ENCODE peak calls at places on chromosomes 7 and 10, in five cellular contexts. One of them, this sample, is unnamed.

GRCh38 chr7:40329601-40330153 is 194.9 kb downstream of the SUGCT start:
- DNase-seq in HEK293T: peak; percentile 54
- DNase-seq in NCI-H187 treated with DMSO at 0.1 percent for 48 hours: peak; percentile 20
- DNase-seq in nephron progenitor cell: no peak
- DNase-seq in NCI-H2081: peak; percentile 35
- DNase-seq in this sample: peak; percentile 0

GRCh38 chr7:27491534-27491933 is 171.1 kb downstream of the HIBADH start:
- DNase-seq in NCI-H2081: no peak
- DNase-seq in NCI-H187 treated with DMSO at 0.1 percent for 48 hours: no peak
- DNase-seq in HEK293T: no peak
- DNase-seq in nephron progenitor cell: no peak
- DNase-seq in this sample: no peak

GRCh38 chr7:101817031-101817929 is at the start of gene CUX1:
- DNase-seq in NCI-H2081: no peak
- DNase-seq in HEK293T: no peak
- DNase-seq in NCI-H187 treated with DMSO at 0.1 percent for 48 hours: no peak
- DNase-seq in nephron progenitor cell: peak; percentile 40
- DNase-seq in this sample: no peak

GRCh38 chr7:41107330-41107937 is 595.5 kb downstream of the INHBA start:
- DNase-seq in HEK293T: no peak
- DNase-seq in NCI-H187 treated with DMSO at 0.1 percent for 48 hours: no peak
- DNase-seq in nephron progenitor cell: no peak
- DNase-seq in NCI-H2081: no peak
- DNase-seq in this sample: no peak

GRCh38 chr10:1036341-1036791 is 10.7 kb upstream of the IDI2 start:
- DNase-seq in NCI-H2081: no peak
- DNase-seq in NCI-H187 treated with DMSO at 0.1 percent for 48 hours: no peak
- DNase-seq in HEK293T: no peak
- DNase-seq in nephron progenitor cell: no peak
- DNase-seq in this sample: no peak

GRCh38 chr10:3616880-3617279 is 168.1 kb downstream of the KLF6 start:
- DNase-seq in NCI-H2081: no peak
- DNase-seq in HEK293T: no peak
- DNase-seq in NCI-H187 treated with DMSO at 0.1 percent for 48 hours: no peak
- DNase-seq in nephron progenitor cell: no peak
- DNase-seq in this sample: no peak

GRCh38 chr7:90824386-90825307 is 228.5 kb downstream of the CDK14 start:
- DNase-seq in NCI-H2081: no peak
- DNase-seq in HEK293T: no peak
- DNase-seq in NCI-H187 treated with DMSO at 0.1 percent for 48 hours: no peak
- DNase-seq in nephron progenitor cell: no peak
- DNase-seq in this sample: no peak

GRCh38 chr7:32921896-32922295 is 30.3 kb upstream of the KBTBD2 start:
- DNase-seq in HEK293T: no peak
- DNase-seq in NCI-H2081: no peak
- DNase-seq in nephron progenitor cell: no peak
- DNase-seq in NCI-H187 treated with DMSO at 0.1 percent for 48 hours: no peak
- DNase-seq in this sample: no peak

GRCh38 chr7:83155407-83155806 is 7.3 kb downstream of the PCLO start:
- DNase-seq in NCI-H187 treated with DMSO at 0.1 percent for 48 hours: no peak
- DNase-seq in NCI-H2081: no peak
- DNase-seq in nephron progenitor cell: no peak
- DNase-seq in HEK293T: no peak
- DNase-seq in this sample: no peak

GRCh38 chr7:30965372-30965771 is 1.6 kb downstream of the GHRHR start:
- DNase-seq in NCI-H187 treated with DMSO at 0.1 percent for 48 hours: no peak
- DNase-seq in NCI-H2081: no peak
- DNase-seq in HEK293T: no peak
- DNase-seq in nephron progenitor cell: no peak
- DNase-seq in this sample: no peak

GRCh38 chr10:15486404-15486803 is 115.3 kb upstream of the FAM171A1 start:
- DNase-seq in nephron progenitor cell: no peak
- DNase-seq in NCI-H187 treated with DMSO at 0.1 percent for 48 hours: no peak
- DNase-seq in HEK293T: peak; percentile 43
- DNase-seq in NCI-H2081: no peak
- DNase-seq in this sample: no peak

GRCh38 chr7:27453702-27454405 is 208.8 kb downstream of the HIBADH start:
- DNase-seq in NCI-H2081: no peak
- DNase-seq in NCI-H187 treated with DMSO at 0.1 percent for 48 hours: no peak
- DNase-seq in nephron progenitor cell: no peak
- DNase-seq in HEK293T: no peak
- DNase-seq in this sample: no peak

GRCh38 chr10:100654835-100655759 is 90.3 kb upstream of the PAX2 start:
- DNase-seq in NCI-H2081: no peak
- DNase-seq in NCI-H187 treated with DMSO at 0.1 percent for 48 hours: no peak
- DNase-seq in nephron progenitor cell: peak; percentile 65
- DNase-seq in HEK293T: peak; percentile 58
- DNase-seq in this sample: no peak

GRCh38 chr10:102159051-102159597 is 6.9 kb downstream of the NOLC1 start:
- DNase-seq in NCI-H2081: no peak
- DNase-seq in nephron progenitor cell: no peak
- DNase-seq in HEK293T: no peak
- DNase-seq in NCI-H187 treated with DMSO at 0.1 percent for 48 hours: no peak
- DNase-seq in this sample: no peak

GRCh38 chr7:152752513-152752912 is 7.0 kb upstream of the ACTR3B start:
- DNase-seq in nephron progenitor cell: no peak
- DNase-seq in NCI-H187 treated with DMSO at 0.1 percent for 48 hours: no peak
- DNase-seq in NCI-H2081: no peak
- DNase-seq in HEK293T: no peak
- DNase-seq in this sample: no peak

GRCh38 chr10:76315240-76315639 is 883.8 kb downstream of the LRMDA start:
- DNase-seq in HEK293T: no peak
- DNase-seq in NCI-H187 treated with DMSO at 0.1 percent for 48 hours: no peak
- DNase-seq in nephron progenitor cell: no peak
- DNase-seq in NCI-H2081: no peak
- DNase-seq in this sample: no peak

GRCh38 chr7:129118182-129118581 is 26.3 kb upstream of the TSPAN33 start:
- DNase-seq in nephron progenitor cell: no peak
- DNase-seq in HEK293T: no peak
- DNase-seq in NCI-H2081: no peak
- DNase-seq in NCI-H187 treated with DMSO at 0.1 percent for 48 hours: no peak
- DNase-seq in this sample: no peak

GRCh38 chr7:68122806-68123205 is 1126.2 kb downstream of the TYW1 start:
- DNase-seq in NCI-H2081: no peak
- DNase-seq in HEK293T: no peak
- DNase-seq in nephron progenitor cell: no peak
- DNase-seq in NCI-H187 treated with DMSO at 0.1 percent for 48 hours: no peak
- DNase-seq in this sample: no peak

GRCh38 chr10:131250454-131251145 is 60.9 kb downstream of the TCERG1L start:
- DNase-seq in HEK293T: no peak
- DNase-seq in nephron progenitor cell: peak; percentile 44
- DNase-seq in NCI-H2081: no peak
- DNase-seq in NCI-H187 treated with DMSO at 0.1 percent for 48 hours: no peak
- DNase-seq in this sample: no peak

GRCh38 chr7:44224951-44225565 is 24.3 kb downstream of the YKT6 start:
- DNase-seq in nephron progenitor cell: no peak
- DNase-seq in HEK293T: no peak
- DNase-seq in NCI-H187 treated with DMSO at 0.1 percent for 48 hours: no peak
- DNase-seq in NCI-H2081: no peak
- DNase-seq in this sample: no peak

GRCh38 chr10:78371118-78371517 is 337.5 kb downstream of the RPS24 start:
- DNase-seq in NCI-H2081: no peak
- DNase-seq in nephron progenitor cell: peak; percentile 22
- DNase-seq in NCI-H187 treated with DMSO at 0.1 percent for 48 hours: no peak
- DNase-seq in HEK293T: peak; percentile 16
- DNase-seq in this sample: no peak

GRCh38 chr7:7810826-7811225 is 92.4 kb upstream of the RPA3 start:
- DNase-seq in NCI-H187 treated with DMSO at 0.1 percent for 48 hours: no peak
- DNase-seq in nephron progenitor cell: no peak
- DNase-seq in NCI-H2081: no peak
- DNase-seq in HEK293T: no peak
- DNase-seq in this sample: no peak

GRCh38 chr10:96299383-96299782 is 4.9 kb upstream of the DNTT start:
- DNase-seq in NCI-H187 treated with DMSO at 0.1 percent for 48 hours: no peak
- DNase-seq in NCI-H2081: no peak
- DNase-seq in nephron progenitor cell: no peak
- DNase-seq in HEK293T: no peak
- DNase-seq in this sample: no peak

GRCh38 chr10:17918187-17918903 is 33.4 kb upstream of the SLC39A12 start:
- DNase-seq in HEK293T: no peak
- DNase-seq in nephron progenitor cell: no peak
- DNase-seq in NCI-H2081: no peak
- DNase-seq in NCI-H187 treated with DMSO at 0.1 percent for 48 hours: no peak
- DNase-seq in this sample: no peak

GRCh38 chr7:37961251-37961650 is 40.8 kb downstream of the EPDR1 start:
- DNase-seq in NCI-H187 treated with DMSO at 0.1 percent for 48 hours: no peak
- DNase-seq in NCI-H2081: no peak
- DNase-seq in HEK293T: no peak
- DNase-seq in nephron progenitor cell: no peak
- DNase-seq in this sample: no peak

GRCh38 chr7:118627467-118627866 is 403.0 kb downstream of the ANKRD7 start:
- DNase-seq in HEK293T: no peak
- DNase-seq in NCI-H2081: peak; percentile 38
- DNase-seq in nephron progenitor cell: no peak
- DNase-seq in NCI-H187 treated with DMSO at 0.1 percent for 48 hours: no peak
- DNase-seq in this sample: no peak

GRCh38 chr7:127413326-127413725 is 20.8 kb upstream of the ZNF800 start:
- DNase-seq in nephron progenitor cell: no peak
- DNase-seq in NCI-H2081: no peak
- DNase-seq in HEK293T: no peak
- DNase-seq in NCI-H187 treated with DMSO at 0.1 percent for 48 hours: no peak
- DNase-seq in this sample: no peak

GRCh38 chr10:48608279-48608681 is 3.4 kb upstream of the ARHGAP22 start:
- DNase-seq in HEK293T: peak; percentile 74
- DNase-seq in NCI-H2081: peak; percentile 42
- DNase-seq in nephron progenitor cell: peak; percentile 51
- DNase-seq in NCI-H187 treated with DMSO at 0.1 percent for 48 hours: no peak
- DNase-seq in this sample: peak; percentile 18

GRCh38 chr7:149773446-149774236 is at the start of gene ZNF467:
- DNase-seq in NCI-H2081: peak; percentile 55
- DNase-seq in HEK293T: peak; percentile 41
- DNase-seq in NCI-H187 treated with DMSO at 0.1 percent for 48 hours: no peak
- DNase-seq in nephron progenitor cell: peak; percentile 72
- DNase-seq in this sample: no peak

GRCh38 chr10:73263948-73264347 is 11.5 kb upstream of the MRPS16 start:
- DNase-seq in NCI-H2081: peak; percentile 1
- DNase-seq in NCI-H187 treated with DMSO at 0.1 percent for 48 hours: no peak
- DNase-seq in nephron progenitor cell: no peak
- DNase-seq in HEK293T: no peak
- DNase-seq in this sample: no peak

GRCh38 chr10:131200856-131201470 is 110.6 kb downstream of the TCERG1L start:
- DNase-seq in NCI-H2081: no peak
- DNase-seq in HEK293T: no peak
- DNase-seq in NCI-H187 treated with DMSO at 0.1 percent for 48 hours: no peak
- DNase-seq in nephron progenitor cell: no peak
- DNase-seq in this sample: no peak

GRCh38 chr7:89607797-89608196 is 546.5 kb upstream of the STEAP1 start:
- DNase-seq in HEK293T: no peak
- DNase-seq in nephron progenitor cell: no peak
- DNase-seq in NCI-H2081: peak; percentile 53
- DNase-seq in NCI-H187 treated with DMSO at 0.1 percent for 48 hours: no peak
- DNase-seq in this sample: no peak

GRCh38 chr7:36303202-36304098 is 86.2 kb upstream of the ANLN start:
- DNase-seq in NCI-H2081: peak; percentile 91
- DNase-seq in HEK293T: no peak
- DNase-seq in nephron progenitor cell: no peak
- DNase-seq in NCI-H187 treated with DMSO at 0.1 percent for 48 hours: peak; percentile 54
- DNase-seq in this sample: peak; percentile 95

GRCh38 chr10:48811917-48812316 is 127.2 kb downstream of the WDFY4 start:
- DNase-seq in NCI-H187 treated with DMSO at 0.1 percent for 48 hours: no peak
- DNase-seq in HEK293T: no peak
- DNase-seq in nephron progenitor cell: no peak
- DNase-seq in NCI-H2081: no peak
- DNase-seq in this sample: no peak

GRCh38 chr10:80429521-80429966 is 21.2 kb downstream of the PRXL2A start:
- DNase-seq in NCI-H2081: no peak
- DNase-seq in HEK293T: no peak
- DNase-seq in NCI-H187 treated with DMSO at 0.1 percent for 48 hours: no peak
- DNase-seq in nephron progenitor cell: no peak
- DNase-seq in this sample: no peak

This sample was measured in NCI-H1092.